ENCODE peak calls at places on chromosomes 1 and 21, in four cellular contexts. One of them, this sample, is unnamed.

GRCh38 chr1:44786138-44786840 is 1.7 kb downstream of the BEST4 start:
- DNase-seq in activated naive CD8-positive, alpha-beta T cell treated with anti-CD3 and anti-CD28 coated beads, Interleukin-2, amount 50 U/mL, for 16 hours: peak
- DNase-seq in type B pancreatic cell: no peak
- DNase-seq in fibroblast of mammary gland: peak
- DNase-seq in this sample: peak

GRCh38 chr1:166391677-166392076 is 224.9 kb upstream of the FAM78B start:
- DNase-seq in activated naive CD8-positive, alpha-beta T cell treated with anti-CD3 and anti-CD28 coated beads, Interleukin-2, amount 50 U/mL, for 16 hours: no peak
- DNase-seq in type B pancreatic cell: no peak
- DNase-seq in fibroblast of mammary gland: peak
- DNase-seq in this sample: no peak

GRCh38 chr21:36704281-36704957 is 5.5 kb downstream of the SIM2 start:
- DNase-seq in activated naive CD8-positive, alpha-beta T cell treated with anti-CD3 and anti-CD28 coated beads, Interleukin-2, amount 50 U/mL, for 16 hours: no peak
- DNase-seq in type B pancreatic cell: no peak
- DNase-seq in fibroblast of mammary gland: no peak
- DNase-seq in this sample: no peak

GRCh38 chr1:243343970-243344749 is 88.3 kb downstream of the SDCCAG8 start:
- DNase-seq in activated naive CD8-positive, alpha-beta T cell treated with anti-CD3 and anti-CD28 coated beads, Interleukin-2, amount 50 U/mL, for 16 hours: no peak
- DNase-seq in type B pancreatic cell: no peak
- DNase-seq in fibroblast of mammary gland: peak
- DNase-seq in this sample: peak

GRCh38 chr1:35850051-35850450 is 33.0 kb upstream of the AGO1 start:
- DNase-seq in activated naive CD8-positive, alpha-beta T cell treated with anti-CD3 and anti-CD28 coated beads, Interleukin-2, amount 50 U/mL, for 16 hours: no peak
- DNase-seq in type B pancreatic cell: no peak
- DNase-seq in fibroblast of mammary gland: no peak
- DNase-seq in this sample: no peak

GRCh38 chr1:2019162-2019542 is at the start of gene GABRD:
- DNase-seq in activated naive CD8-positive, alpha-beta T cell treated with anti-CD3 and anti-CD28 coated beads, Interleukin-2, amount 50 U/mL, for 16 hours: no peak
- DNase-seq in type B pancreatic cell: no peak
- DNase-seq in fibroblast of mammary gland: no peak
- DNase-seq in this sample: no peak

GRCh38 chr1:204199579-204199978 is 3.3 kb upstream of the KISS1 start:
- DNase-seq in activated naive CD8-positive, alpha-beta T cell treated with anti-CD3 and anti-CD28 coated beads, Interleukin-2, amount 50 U/mL, for 16 hours: no peak
- DNase-seq in type B pancreatic cell: no peak
- DNase-seq in fibroblast of mammary gland: no peak
- DNase-seq in this sample: no peak

GRCh38 chr1:32758177-32758794 is 55.7 kb upstream of the SYNC start:
- DNase-seq in activated naive CD8-positive, alpha-beta T cell treated with anti-CD3 and anti-CD28 coated beads, Interleukin-2, amount 50 U/mL, for 16 hours: no peak
- DNase-seq in type B pancreatic cell: no peak
- DNase-seq in fibroblast of mammary gland: no peak
- DNase-seq in this sample: no peak

GRCh38 chr1:226609836-226610455 is 61.4 kb downstream of the STUM start:
- DNase-seq in activated naive CD8-positive, alpha-beta T cell treated with anti-CD3 and anti-CD28 coated beads, Interleukin-2, amount 50 U/mL, for 16 hours: no peak
- DNase-seq in type B pancreatic cell: no peak
- DNase-seq in fibroblast of mammary gland: peak
- DNase-seq in this sample: no peak

GRCh38 chr1:156796340-156797097 is 20.1 kb downstream of the SH2D2A start:
- DNase-seq in activated naive CD8-positive, alpha-beta T cell treated with anti-CD3 and anti-CD28 coated beads, Interleukin-2, amount 50 U/mL, for 16 hours: no peak
- DNase-seq in type B pancreatic cell: no peak
- DNase-seq in fibroblast of mammary gland: peak
- DNase-seq in this sample: no peak

GRCh38 chr1:224801761-224802490 is 127.5 kb upstream of the DNAH14 start:
- DNase-seq in activated naive CD8-positive, alpha-beta T cell treated with anti-CD3 and anti-CD28 coated beads, Interleukin-2, amount 50 U/mL, for 16 hours: no peak
- DNase-seq in type B pancreatic cell: no peak
- DNase-seq in fibroblast of mammary gland: no peak
- DNase-seq in this sample: no peak

GRCh38 chr1:93846929-93847810 is 31.8 kb downstream of the DNTTIP2 start:
- DNase-seq in activated naive CD8-positive, alpha-beta T cell treated with anti-CD3 and anti-CD28 coated beads, Interleukin-2, amount 50 U/mL, for 16 hours: peak
- DNase-seq in type B pancreatic cell: peak
- DNase-seq in fibroblast of mammary gland: peak
- DNase-seq in this sample: peak

GRCh38 chr1:229117664-229118300 is 153.1 kb upstream of the RAB4A start:
- DNase-seq in activated naive CD8-positive, alpha-beta T cell treated with anti-CD3 and anti-CD28 coated beads, Interleukin-2, amount 50 U/mL, for 16 hours: no peak
- DNase-seq in type B pancreatic cell: no peak
- DNase-seq in fibroblast of mammary gland: peak
- DNase-seq in this sample: peak

GRCh38 chr1:118225471-118225870 is 40.4 kb upstream of the SPAG17 start:
- DNase-seq in activated naive CD8-positive, alpha-beta T cell treated with anti-CD3 and anti-CD28 coated beads, Interleukin-2, amount 50 U/mL, for 16 hours: no peak
- DNase-seq in type B pancreatic cell: no peak
- DNase-seq in fibroblast of mammary gland: no peak
- DNase-seq in this sample: no peak

GRCh38 chr1:230270940-230271325 is 155.2 kb downstream of the PGBD5 start:
- DNase-seq in activated naive CD8-positive, alpha-beta T cell treated with anti-CD3 and anti-CD28 coated beads, Interleukin-2, amount 50 U/mL, for 16 hours: no peak
- DNase-seq in type B pancreatic cell: no peak
- DNase-seq in fibroblast of mammary gland: no peak
- DNase-seq in this sample: no peak

GRCh38 chr21:40255665-40256064 is 388.4 kb downstream of the PCP4 start:
- DNase-seq in activated naive CD8-positive, alpha-beta T cell treated with anti-CD3 and anti-CD28 coated beads, Interleukin-2, amount 50 U/mL, for 16 hours: no peak
- DNase-seq in type B pancreatic cell: no peak
- DNase-seq in fibroblast of mammary gland: no peak
- DNase-seq in this sample: no peak

GRCh38 chr1:182137546-182137945 is 76.0 kb upstream of the ZNF648 start:
- DNase-seq in activated naive CD8-positive, alpha-beta T cell treated with anti-CD3 and anti-CD28 coated beads, Interleukin-2, amount 50 U/mL, for 16 hours: no peak
- DNase-seq in type B pancreatic cell: no peak
- DNase-seq in fibroblast of mammary gland: no peak
- DNase-seq in this sample: no peak

GRCh38 chr1:3552751-3553150 is 58.6 kb downstream of the MEGF6 start:
- DNase-seq in activated naive CD8-positive, alpha-beta T cell treated with anti-CD3 and anti-CD28 coated beads, Interleukin-2, amount 50 U/mL, for 16 hours: no peak
- DNase-seq in type B pancreatic cell: no peak
- DNase-seq in fibroblast of mammary gland: no peak
- DNase-seq in this sample: no peak

GRCh38 chr1:22792396-22793171 is 81.9 kb downstream of the EPHB2 start:
- DNase-seq in activated naive CD8-positive, alpha-beta T cell treated with anti-CD3 and anti-CD28 coated beads, Interleukin-2, amount 50 U/mL, for 16 hours: no peak
- DNase-seq in type B pancreatic cell: no peak
- DNase-seq in fibroblast of mammary gland: no peak
- DNase-seq in this sample: no peak

GRCh38 chr1:59520194-59520593 is 223.3 kb downstream of the FGGY start:
- DNase-seq in activated naive CD8-positive, alpha-beta T cell treated with anti-CD3 and anti-CD28 coated beads, Interleukin-2, amount 50 U/mL, for 16 hours: no peak
- DNase-seq in type B pancreatic cell: no peak
- DNase-seq in fibroblast of mammary gland: peak
- DNase-seq in this sample: peak

GRCh38 chr1:31515936-31516335 is 60.4 kb upstream of the TINAGL1 start:
- DNase-seq in activated naive CD8-positive, alpha-beta T cell treated with anti-CD3 and anti-CD28 coated beads, Interleukin-2, amount 50 U/mL, for 16 hours: no peak
- DNase-seq in type B pancreatic cell: no peak
- DNase-seq in fibroblast of mammary gland: no peak
- DNase-seq in this sample: no peak

GRCh38 chr21:45990741-45991605 is 9.4 kb downstream of the COL6A1 start:
- DNase-seq in activated naive CD8-positive, alpha-beta T cell treated with anti-CD3 and anti-CD28 coated beads, Interleukin-2, amount 50 U/mL, for 16 hours: no peak
- DNase-seq in type B pancreatic cell: no peak
- DNase-seq in fibroblast of mammary gland: no peak
- DNase-seq in this sample: no peak

GRCh38 chr1:43861985-43862735 is 71.4 kb upstream of the ARTN start:
- DNase-seq in activated naive CD8-positive, alpha-beta T cell treated with anti-CD3 and anti-CD28 coated beads, Interleukin-2, amount 50 U/mL, for 16 hours: no peak
- DNase-seq in type B pancreatic cell: no peak
- DNase-seq in fibroblast of mammary gland: no peak
- DNase-seq in this sample: no peak

GRCh38 chr1:59709333-59709732 is 105.4 kb upstream of the HOOK1 start:
- DNase-seq in activated naive CD8-positive, alpha-beta T cell treated with anti-CD3 and anti-CD28 coated beads, Interleukin-2, amount 50 U/mL, for 16 hours: no peak
- DNase-seq in type B pancreatic cell: no peak
- DNase-seq in fibroblast of mammary gland: no peak
- DNase-seq in this sample: no peak

GRCh38 chr21:44702973-44703730 is 6.2 kb downstream of the KRTAP10-12 start:
- DNase-seq in activated naive CD8-positive, alpha-beta T cell treated with anti-CD3 and anti-CD28 coated beads, Interleukin-2, amount 50 U/mL, for 16 hours: no peak
- DNase-seq in type B pancreatic cell: no peak
- DNase-seq in fibroblast of mammary gland: no peak
- DNase-seq in this sample: no peak

GRCh38 chr1:54289939-54290233 is 89.9 kb downstream of the MRPL37 start:
- DNase-seq in activated naive CD8-positive, alpha-beta T cell treated with anti-CD3 and anti-CD28 coated beads, Interleukin-2, amount 50 U/mL, for 16 hours: no peak
- DNase-seq in type B pancreatic cell: no peak
- DNase-seq in fibroblast of mammary gland: no peak
- DNase-seq in this sample: peak

GRCh38 chr21:32653326-32653901 is 41.2 kb upstream of the CFAP298 start:
- DNase-seq in activated naive CD8-positive, alpha-beta T cell treated with anti-CD3 and anti-CD28 coated beads, Interleukin-2, amount 50 U/mL, for 16 hours: no peak
- DNase-seq in type B pancreatic cell: no peak
- DNase-seq in fibroblast of mammary gland: peak
- DNase-seq in this sample: peak

GRCh38 chr1:9143250-9143649 is 14.3 kb upstream of the GPR157 start:
- DNase-seq in activated naive CD8-positive, alpha-beta T cell treated with anti-CD3 and anti-CD28 coated beads, Interleukin-2, amount 50 U/mL, for 16 hours: no peak
- DNase-seq in type B pancreatic cell: no peak
- DNase-seq in fibroblast of mammary gland: peak
- DNase-seq in this sample: peak

GRCh38 chr1:44227211-44227610 is 13.9 kb downstream of the DMAP1 start:
- DNase-seq in activated naive CD8-positive, alpha-beta T cell treated with anti-CD3 and anti-CD28 coated beads, Interleukin-2, amount 50 U/mL, for 16 hours: no peak
- DNase-seq in type B pancreatic cell: no peak
- DNase-seq in fibroblast of mammary gland: no peak
- DNase-seq in this sample: peak

GRCh38 chr1:162835157-162835899 is 25.6 kb downstream of the CCDC190 start:
- DNase-seq in activated naive CD8-positive, alpha-beta T cell treated with anti-CD3 and anti-CD28 coated beads, Interleukin-2, amount 50 U/mL, for 16 hours: no peak
- DNase-seq in type B pancreatic cell: no peak
- DNase-seq in fibroblast of mammary gland: peak
- DNase-seq in this sample: peak

GRCh38 chr1:237342730-237343129 is 300.7 kb downstream of the RYR2 start:
- DNase-seq in activated naive CD8-positive, alpha-beta T cell treated with anti-CD3 and anti-CD28 coated beads, Interleukin-2, amount 50 U/mL, for 16 hours: no peak
- DNase-seq in type B pancreatic cell: no peak
- DNase-seq in fibroblast of mammary gland: no peak
- DNase-seq in this sample: no peak

GRCh38 chr1:26733982-26734381 is 38.2 kb downstream of the ARID1A start:
- DNase-seq in activated naive CD8-positive, alpha-beta T cell treated with anti-CD3 and anti-CD28 coated beads, Interleukin-2, amount 50 U/mL, for 16 hours: no peak
- DNase-seq in type B pancreatic cell: no peak
- DNase-seq in fibroblast of mammary gland: peak
- DNase-seq in this sample: peak

GRCh38 chr1:222663535-222663934 is 45.6 kb downstream of the MIA3 start:
- DNase-seq in activated naive CD8-positive, alpha-beta T cell treated with anti-CD3 and anti-CD28 coated beads, Interleukin-2, amount 50 U/mL, for 16 hours: no peak
- DNase-seq in type B pancreatic cell: no peak
- DNase-seq in fibroblast of mammary gland: no peak
- DNase-seq in this sample: no peak

This sample was measured in fibroblast of the aortic adventitia.